ENCODE peak calls at places on chromosomes 4 and X, in four cellular contexts. A, L, J and Y are unnamed samples.
A peak's percentile ranks its signal among the peaks of the same experiment; 100 is the strongest.

GRCh38 chr4:153731239-153731638 is 28.6 kb downstream of the RNF175 start:
- DNase-seq in A (peak; percentile 64), L (no peak), J (no peak), Y (peak; percentile 29)

GRCh38 chr4:39697740-39698423 is at the start of gene UBE2K:
- DNase-seq in A (peak; percentile 82), L (peak; percentile 85), J (peak; percentile 90), Y (peak; percentile 88)

GRCh38 chr4:139145552-139145932 is 31.5 kb downstream of the ELF2 start:
- DNase-seq in A (no peak), L (no peak), J (no peak), Y (no peak)

GRCh38 chr4:83362492-83363329 is 28.1 kb upstream of the HPSE start:
- DNase-seq in A (peak; percentile 34), L (no peak), J (no peak), Y (peak; percentile 38)

GRCh38 chr4:184506527-184507121 is 32.3 kb upstream of the IRF2 start:
- DNase-seq in A (no peak), L (peak; percentile 34), J (no peak), Y (peak; percentile 10)

GRCh38 chr4:105116616-105117319 is 29.9 kb upstream of the TET2 start:
- DNase-seq in A (no peak), L (no peak), J (no peak), Y (no peak)

GRCh38 chr4:99815597-99816011 is 1.0 kb upstream of the DAPP1 start:
- DNase-seq in A (peak; percentile 20), L (peak; percentile 41), J (no peak), Y (peak; percentile 7)

GRCh38 chrX:96591418-96591817 is 93.2 kb upstream of the DIAPH2 start:
- DNase-seq in A (no peak), L (no peak), J (no peak), Y (no peak)

GRCh38 chrX:115400960-115401359 is 111.4 kb downstream of the LUZP4 start:
- DNase-seq in A (no peak), L (peak; percentile 33), J (peak; percentile 2), Y (no peak)

GRCh38 chr4:26856906-26857277 is 3.7 kb upstream of the STIM2 start:
- DNase-seq in A (no peak), L (no peak), J (no peak), Y (no peak)

GRCh38 chrX:100975212-100975611 is 5.7 kb downstream of the ARL13A start:
- DNase-seq in A (peak; percentile 60), L (no peak), J (no peak), Y (no peak)

GRCh38 chr4:168318266-168318895 is at the start of gene DDX60:
- DNase-seq in A (peak; percentile 73), L (peak; percentile 71), J (peak; percentile 38), Y (peak; percentile 88)

GRCh38 chrX:23634181-23634580 is 33.1 kb upstream of the PRDX4 start:
- DNase-seq in A (no peak), L (no peak), J (no peak), Y (peak; percentile 6)

GRCh38 chr4:139142980-139143379 is 34.0 kb downstream of the ELF2 start:
- DNase-seq in A (no peak), L (no peak), J (no peak), Y (no peak)

DNA sequence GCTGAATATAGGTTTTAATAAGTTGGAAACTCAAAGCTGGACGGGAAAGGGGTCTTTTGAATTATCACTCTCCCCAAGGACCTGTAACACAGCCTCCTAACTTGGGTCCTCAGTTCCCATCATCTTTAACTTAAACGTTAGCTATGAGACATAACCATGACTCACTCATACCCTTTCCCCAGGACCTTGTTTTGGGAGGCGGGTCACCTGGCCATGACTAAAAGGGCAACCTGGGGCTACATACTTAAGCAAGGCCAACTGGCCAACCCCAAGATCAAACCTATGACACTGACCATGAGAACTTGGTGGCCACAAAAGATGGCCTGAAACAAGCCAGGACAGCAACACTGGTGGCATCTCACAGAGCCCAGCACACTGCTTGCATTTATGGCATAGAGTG is 89.0 kb downstream of the SH3KBP1 start:
- DNase-seq in A (no peak), L (no peak), J (no peak), Y (no peak)
- H3K4me2 ChIP-seq in A (no peak overlapping the region), L (no peak overlapping the region), J (no peak overlapping the region), Y (no peak overlapping the region)

GRCh38 chr4:125315571-125316390 is 1.0 kb downstream of the FAT4 start:
- DNase-seq in A (peak; percentile 54), L (peak; percentile 57), J (peak; percentile 66), Y (peak; percentile 71)
- H3K18ac ChIP-seq in A (peak overlapping the region; percentile 43), L (no peak overlapping the region), J (peak overlapping the region; percentile 97), Y (peak overlapping the region; percentile 69)

GRCh38 chrX:110282922-110283321 is 35.0 kb downstream of the AMMECR1 start:
- DNase-seq in A (no peak), L (no peak), J (no peak), Y (no peak)

GRCh38 chrX:110281377-110281776 is 36.5 kb downstream of the AMMECR1 start:
- DNase-seq in A (no peak), L (no peak), J (no peak), Y (no peak)

GRCh38 chrX:110277609-110278008 is 40.3 kb downstream of the AMMECR1 start:
- DNase-seq in A (no peak), L (no peak), J (no peak), Y (no peak)

GRCh38 chrX:110284159-110284558 is 33.7 kb downstream of the AMMECR1 start:
- DNase-seq in A (peak; percentile 88), L (no peak), J (no peak), Y (peak; percentile 89)

DNA sequence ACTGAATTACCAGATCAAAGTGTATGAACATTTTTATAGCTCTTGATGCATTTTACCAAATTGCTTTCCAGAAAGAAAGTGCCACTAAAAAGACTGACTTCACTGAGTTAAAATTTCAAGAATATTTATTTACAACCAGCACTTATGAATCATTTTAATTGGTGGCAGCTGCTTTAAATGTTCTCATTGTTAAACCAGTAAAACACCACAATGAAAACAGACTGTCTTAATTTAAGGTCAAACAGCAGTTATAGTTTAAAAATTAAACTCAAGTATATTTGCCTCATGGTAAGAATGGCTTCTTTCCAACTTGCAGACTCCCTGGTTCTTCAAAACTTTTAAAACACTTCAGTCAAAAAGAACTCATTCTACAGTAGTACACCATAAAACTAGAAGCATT is 36.9 kb downstream of the AMMECR1 start:
- DNase-seq in A (peak; percentile 58), L (no peak), J (no peak), Y (no peak)
- H3K4me2 ChIP-seq in A (peak overlapping the region; percentile 21), L (no peak overlapping the region), J (no peak overlapping the region), Y (no peak overlapping the region)

DNA sequence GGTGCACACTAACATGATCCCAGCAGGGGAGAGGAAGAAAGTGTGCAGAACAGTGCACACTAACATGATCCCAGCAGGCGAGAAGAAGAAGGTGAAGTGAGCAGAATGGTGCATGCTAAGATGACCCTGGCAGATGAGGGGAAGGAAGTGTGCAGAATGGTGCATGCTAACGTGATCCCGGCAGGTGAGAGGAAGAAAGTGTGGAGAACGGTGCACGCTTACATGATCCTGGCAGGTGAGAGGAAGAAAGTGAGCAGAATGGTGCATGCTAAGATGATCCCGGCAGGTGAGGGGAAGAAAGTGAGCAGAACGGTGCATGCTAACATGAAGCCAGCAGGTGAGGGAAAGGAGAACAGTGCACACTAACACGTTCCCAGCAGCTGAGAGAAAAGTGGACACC is 83.7 kb downstream of the ACOX3 start:
- DNase-seq in A (no peak), L (peak; percentile 20), J (no peak), Y (no peak)
- H3K18ac ChIP-seq in A (no peak overlapping the region), L (peak overlapping the region; percentile 9), J (no peak overlapping the region), Y (no peak overlapping the region)

DNA sequence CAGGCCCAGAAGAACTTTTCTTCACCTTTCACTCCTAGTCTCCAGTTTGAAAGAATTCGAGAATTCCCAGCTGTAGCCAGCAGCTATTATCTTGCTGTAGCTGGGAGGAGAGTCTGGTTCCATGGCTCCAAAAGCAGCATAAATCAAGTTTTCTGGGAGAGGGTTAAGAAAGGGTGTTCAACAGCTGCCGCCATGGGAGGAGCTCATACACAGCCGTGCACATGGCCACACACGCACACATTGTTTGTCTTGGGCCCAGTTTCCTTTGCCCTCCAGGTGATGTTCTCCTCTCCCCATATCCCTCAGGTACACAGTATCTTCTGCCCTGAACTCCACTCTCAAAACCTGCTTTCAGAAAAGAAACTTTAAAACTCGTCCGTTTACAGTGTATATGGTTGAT is 4.1 kb upstream of the GPC3 start:
- DNase-seq in A (no peak), L (no peak), J (no peak), Y (no peak)
- H3K4me2 ChIP-seq in A (no peak overlapping the region), L (no peak overlapping the region), J (no peak overlapping the region), Y (no peak overlapping the region)

DNA sequence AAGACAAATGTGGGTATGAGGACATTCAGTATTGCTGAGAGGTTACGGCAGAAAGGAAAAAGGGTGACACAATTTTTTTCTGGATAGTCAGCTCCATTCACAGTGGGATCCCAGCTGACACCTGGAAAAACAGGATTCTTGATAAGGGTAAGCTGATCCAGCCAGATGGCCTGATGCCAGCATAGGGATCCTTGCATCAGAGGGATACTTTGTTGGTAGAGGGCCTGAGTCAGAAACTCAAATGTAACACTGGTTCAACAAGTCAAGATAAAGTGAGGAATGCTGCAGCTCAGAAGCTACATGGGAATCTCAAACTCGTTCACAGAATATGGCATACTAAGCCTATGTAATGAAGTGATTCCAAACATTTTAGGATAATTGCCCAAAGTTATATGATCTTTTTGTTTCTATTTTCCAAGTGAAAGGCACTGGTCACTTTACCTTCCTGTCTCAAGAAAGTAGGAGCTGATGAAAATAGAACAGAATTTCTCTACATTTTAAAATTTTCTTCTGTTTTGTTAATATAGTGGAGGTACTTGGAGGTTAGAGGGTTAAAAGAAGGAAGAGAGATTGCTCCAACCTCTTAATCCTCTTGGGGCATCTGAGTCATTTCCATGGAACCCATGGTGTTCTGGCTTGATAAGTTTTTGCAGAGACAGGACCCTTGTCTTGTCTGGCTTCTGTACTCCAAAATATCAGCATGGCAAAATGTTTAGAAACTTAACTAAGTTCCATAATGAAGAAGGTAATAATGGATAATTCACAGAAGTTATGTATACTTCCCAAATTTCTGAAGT is 727.0 kb downstream of the C4orf33 start:
- DNase-seq in A (no peak), L (no peak), J (no peak), Y (peak; percentile 1)
- H3K18ac ChIP-seq in A (no peak overlapping the region), L (no peak overlapping the region), J (no peak overlapping the region), Y (peak overlapping the region; percentile 30)

DNA sequence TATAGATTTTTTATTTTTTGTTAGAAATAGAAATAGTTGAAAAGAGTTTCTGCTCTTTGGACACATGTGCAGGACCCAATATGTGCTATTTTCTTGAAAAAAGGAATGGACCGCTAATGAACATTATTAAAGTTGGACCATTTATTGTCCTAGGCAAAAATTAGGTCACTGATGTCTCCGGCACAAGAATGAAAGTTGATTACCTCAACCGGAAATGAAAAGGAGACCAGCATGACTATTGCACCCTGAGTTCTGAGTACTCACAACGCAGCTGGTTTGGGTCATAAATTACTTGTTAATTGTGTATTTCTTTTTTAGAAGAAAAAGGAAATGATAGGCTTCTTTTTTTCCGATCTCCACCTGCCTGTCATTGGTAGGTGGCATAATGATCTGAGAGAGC is 232.6 kb downstream of the ARHGAP24 start:
- DNase-seq in A (no peak), L (no peak), J (no peak), Y (no peak)
- H3K4me2 ChIP-seq in A (no peak overlapping the region), L (no peak overlapping the region), J (no peak overlapping the region), Y (peak overlapping the region; percentile 14)